ENCODE peak calls at places on chromosomes 6 and 20, in six cellular contexts. P is HEK293T, W is K562, E is HepG2, F is WTC11, U is GM12878. G is an unnamed sample.

GRCh38 chr20:51514252-51514651 is 28.3 kb downstream of the NFATC2 start:
- DNase-seq in P (no peak), W (no peak), E (no peak), F (no peak), U (no peak), G (no peak)

GRCh38 chr20:64153410-64153809 is 10.8 kb upstream of the MYT1 start:
- DNase-seq in P (no peak), W (no peak), E (no peak), F (no peak), U (no peak), G (no peak)

GRCh38 chr6:148761532-148761951 is 14.7 kb downstream of the UST start:
- DNase-seq in P (no peak), W (no peak), E (no peak), F (no peak), U (no peak), G (no peak)

GRCh38 chr6:138833819-138834539 is 38.1 kb downstream of the ECT2L start:
- DNase-seq in P (no peak), W (no peak), E (no peak), F (no peak), U (no peak), G (no peak)

GRCh38 chr20:51013577-51014330 is 9.2 kb downstream of the KCNG1 start:
- DNase-seq in P (no peak), W (no peak), E (no peak), F (no peak), U (no peak), G (no peak)

GRCh38 chr6:156816505-156816904 is 39.3 kb downstream of the ARID1B start:
- DNase-seq in P (no peak), W (no peak), E (no peak), F (no peak), U (no peak), G (no peak)

GRCh38 chr6:43096451-43097097 is 20.5 kb downstream of the PTK7 start:
- DNase-seq in P (no peak), W (no peak), E (no peak), F (peak), U (no peak), G (no peak)

GRCh38 chr20:2295886-2296544 is at the start of gene TGM3:
- DNase-seq in P (no peak), W (no peak), E (no peak), F (no peak), U (no peak), G (no peak)

GRCh38 chr20:25178563-25179438 is 16.7 kb upstream of the ENTPD6 start:
- DNase-seq in P (peak), W (peak), E (peak), F (no peak), U (no peak), G (peak)

GRCh38 chr20:22794200-22794599 is 209.8 kb upstream of the FOXA2 start:
- DNase-seq in P (no peak), W (no peak), E (no peak), F (no peak), U (no peak), G (no peak)

GRCh38 chr6:39301606-39302005 is 12.6 kb downstream of the KCNK17 start:
- DNase-seq in P (peak), W (peak), E (peak), F (peak), U (no peak), G (peak)
- TF ChIP-seq SP1 in P (no peak), W (no peak), E (no peak), F (no peak), U (no peak), G (no peak)

DNA sequence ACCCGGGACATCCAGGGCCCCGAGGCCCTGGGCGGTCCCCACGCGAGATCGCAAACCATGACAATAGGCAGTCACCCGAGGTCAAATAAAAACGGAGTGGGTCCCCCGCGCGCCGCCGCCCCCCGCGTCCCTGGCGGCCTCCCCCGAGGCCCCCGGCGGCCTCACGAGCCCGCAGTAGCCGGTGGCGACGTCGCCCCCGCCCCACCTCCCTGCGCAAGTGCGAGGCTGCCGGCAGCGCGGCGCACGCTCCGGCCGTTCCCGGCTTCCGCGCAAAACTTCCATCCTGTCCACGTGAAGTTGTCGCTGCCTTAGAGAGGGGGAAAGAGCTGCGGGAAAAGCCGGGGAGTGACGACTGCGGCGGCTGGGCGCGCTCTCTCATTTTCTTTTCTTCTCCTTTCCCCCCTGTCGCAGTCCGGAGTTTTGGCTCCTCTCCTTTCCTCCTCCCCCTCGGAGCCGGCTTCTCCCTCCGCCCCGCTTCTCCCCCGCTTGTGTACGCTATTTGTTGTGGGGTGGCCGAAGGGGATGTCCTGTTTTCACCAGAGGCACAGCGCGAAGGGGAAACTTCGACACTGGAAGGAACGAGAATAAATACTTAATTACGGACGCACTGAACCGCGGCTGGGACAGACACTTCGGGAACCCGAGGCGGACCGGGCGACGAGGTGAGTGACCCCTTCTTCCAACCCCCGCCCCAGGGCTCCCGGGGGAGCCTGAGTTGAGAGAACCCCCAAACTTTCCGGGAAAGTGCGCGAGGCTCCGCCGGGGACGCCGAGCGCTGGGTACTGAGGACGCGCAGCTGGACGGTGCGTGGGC is at the start of gene EYA4:
- DNase-seq in P (peak), W (no peak), E (no peak), F (peak), U (no peak), G (no peak)
- TF ChIP-seq SP1 in P (no peak), W (no peak), E (no peak), F (no peak), U (no peak), G (no peak)

DNA sequence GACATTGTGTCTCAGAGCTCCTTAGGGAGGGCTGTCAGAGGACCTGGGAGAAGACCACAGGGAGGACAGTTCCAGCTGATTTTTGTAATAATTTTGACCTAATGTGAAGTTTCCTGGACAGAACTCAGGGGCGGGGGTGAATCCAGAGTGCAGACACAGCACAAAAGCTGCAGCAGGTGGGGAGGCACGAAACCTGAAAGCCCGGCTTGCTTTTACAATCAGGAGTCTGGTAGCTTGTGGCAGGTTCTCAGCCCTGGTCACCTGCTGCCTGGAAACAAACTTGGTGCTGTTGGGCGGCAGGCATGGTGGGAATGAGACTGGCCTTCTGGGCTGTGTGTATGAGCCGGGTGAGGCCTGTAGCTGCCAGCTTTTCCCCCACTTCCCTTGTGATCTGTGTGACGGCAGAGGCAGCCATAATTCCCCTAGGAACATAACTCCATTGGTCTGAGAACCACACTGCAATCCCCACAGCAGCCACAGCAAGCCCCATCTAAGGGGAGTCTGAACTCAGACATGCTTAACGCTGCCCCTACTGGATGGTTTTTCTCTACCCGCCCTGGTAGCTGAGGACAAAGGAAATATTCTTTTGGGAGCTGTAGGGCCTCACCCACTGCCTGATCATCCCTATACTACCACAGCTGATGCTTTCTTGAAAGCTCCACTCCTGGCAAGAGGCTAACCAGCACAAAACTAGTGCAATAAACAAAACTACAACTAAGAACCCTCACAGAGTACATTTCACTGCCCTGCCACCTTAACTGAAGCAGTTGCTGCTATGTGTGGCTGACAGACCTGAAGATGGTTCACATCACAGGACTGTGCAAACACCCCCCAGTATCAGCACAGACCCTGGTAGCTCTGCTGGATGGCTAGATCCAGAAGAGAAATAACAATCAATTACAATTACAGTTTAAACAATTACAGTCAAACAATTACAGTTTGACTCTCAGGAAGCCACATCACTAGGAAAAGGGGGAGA is 1055.1 kb upstream of the GJE1 start:
- DNase-seq in P (peak), W (no peak), E (peak), F (peak), U (no peak), G (peak)
- TF ChIP-seq SP1 in P (no peak), W (no peak), E (no peak), F (no peak), U (no peak), G (no peak)

GRCh38 chr20:46816097-46816496 is 78.5 kb upstream of the EYA2 start:
- DNase-seq in P (no peak), W (no peak), E (no peak), F (no peak), U (no peak), G (no peak)

GRCh38 chr20:46816916-46817638 is 77.6 kb upstream of the EYA2 start:
- DNase-seq in P (no peak), W (no peak), E (no peak), F (no peak), U (no peak), G (no peak)

GRCh38 chr20:46810442-46811327 is 84.0 kb upstream of the EYA2 start:
- DNase-seq in P (no peak), W (no peak), E (no peak), F (no peak), U (no peak), G (no peak)

GRCh38 chr20:46811328-46812084 is 83.1 kb upstream of the EYA2 start:
- DNase-seq in P (no peak), W (no peak), E (no peak), F (peak), U (no peak), G (peak)

GRCh38 chr20:46814366-46815232 is 80.0 kb upstream of the EYA2 start:
- DNase-seq in P (peak), W (no peak), E (peak), F (peak), U (no peak), G (no peak)
- TF ChIP-seq SP1 in P (no peak), W (no peak), E (no peak), F (no peak), U (no peak), G (no peak)

DNA sequence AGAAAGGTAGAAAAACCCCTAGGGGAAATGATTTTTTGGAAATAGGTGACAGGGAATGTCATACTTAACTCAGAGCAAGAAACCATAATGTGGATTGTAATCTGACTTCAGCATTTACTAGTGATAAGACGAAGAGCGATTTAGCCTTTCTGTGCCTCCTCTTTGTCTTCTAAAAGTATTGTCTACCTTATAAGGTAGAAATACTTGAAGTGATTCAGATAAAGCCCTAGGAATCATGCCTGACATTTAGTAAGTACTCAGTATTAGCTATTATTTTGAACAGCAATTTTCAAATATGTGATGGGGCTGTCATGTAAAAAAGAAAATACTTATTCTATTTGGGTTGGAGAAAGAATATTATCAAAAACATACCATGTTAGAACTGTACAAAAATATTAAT is 525.9 kb upstream of the EYS start:
- DNase-seq in P (no peak), W (no peak), E (no peak), F (no peak), U (no peak), G (no peak)
- TF ChIP-seq SP1 in P (no peak), W (no peak), E (no peak), F (no peak), U (no peak), G (no peak)

GRCh38 chr6:130381459-130382380 is 15.9 kb downstream of the TMEM200A start:
- DNase-seq in P (no peak), W (no peak), E (no peak), F (no peak), U (no peak), G (no peak)
- TF ChIP-seq SP1 in P (no peak), W (no peak), E (no peak), F (no peak), U (no peak), G (no peak)

DNA sequence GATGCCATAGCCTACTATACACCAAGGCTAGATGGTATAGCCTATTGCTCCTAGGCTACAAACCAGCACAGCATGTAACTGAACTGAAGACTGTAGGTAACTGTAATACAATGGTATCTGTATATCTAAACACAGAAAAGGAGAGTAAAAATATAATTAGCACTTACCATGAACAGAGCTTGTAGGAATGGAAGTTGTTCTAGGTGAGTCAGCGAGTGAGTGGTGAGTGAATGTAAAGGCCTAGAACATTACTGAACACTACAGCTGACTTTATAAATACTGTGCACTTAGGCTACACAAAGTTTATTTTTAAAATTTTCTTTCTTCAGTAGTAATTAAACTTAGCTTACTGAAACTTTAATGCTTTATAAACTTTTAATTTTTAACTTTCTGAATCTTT is 129.5 kb downstream of the BTBD9 start:
- DNase-seq in P (no peak), W (no peak), E (no peak), F (no peak), U (no peak), G (no peak)
- TF ChIP-seq SP1 in P (no peak), W (no peak), E (no peak), F (no peak), U (no peak), G (no peak)

DNA sequence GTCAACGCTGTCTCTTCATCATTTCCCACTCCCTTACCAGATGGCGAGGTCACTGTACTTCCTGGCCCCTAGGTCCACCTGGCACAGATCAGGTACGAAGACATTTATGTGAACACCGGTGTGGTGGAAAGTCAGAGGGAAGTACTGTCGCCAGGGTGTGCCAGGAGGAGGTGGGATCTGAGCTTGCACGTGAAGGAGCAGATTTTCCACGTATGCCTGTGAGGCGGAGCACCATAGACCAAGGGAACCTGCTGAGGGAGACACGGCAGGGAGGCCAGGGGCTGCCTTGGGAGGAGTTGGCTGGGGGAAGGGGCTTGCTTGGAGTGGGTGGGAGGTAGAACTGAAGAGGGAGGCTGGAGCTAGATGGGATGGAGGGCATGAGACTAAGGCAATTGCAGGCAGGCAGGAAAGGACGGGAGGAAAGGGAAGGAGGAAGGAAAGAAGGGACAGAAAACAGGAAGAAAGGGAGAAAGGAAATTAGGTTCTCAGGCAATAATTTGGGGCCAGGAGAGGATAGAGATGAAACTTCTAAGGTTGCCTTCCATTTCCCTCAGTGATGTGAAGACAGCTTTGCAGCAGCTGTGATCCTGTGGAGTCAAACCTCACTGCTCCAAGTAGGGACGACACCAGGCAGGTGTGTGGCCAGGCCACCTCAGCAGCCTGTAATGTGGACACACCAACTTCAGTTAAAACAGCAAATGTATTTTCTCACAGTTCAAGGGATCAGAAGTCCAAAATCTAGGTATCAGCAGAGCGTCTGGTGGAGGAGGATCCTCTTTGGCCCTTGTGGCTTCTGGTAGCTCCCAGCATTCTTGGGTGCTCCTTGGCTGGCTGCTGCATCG is 46.8 kb downstream of the CHMP4B start:
- DNase-seq in P (no peak), W (no peak), E (no peak), F (no peak), U (no peak), G (no peak)
- TF ChIP-seq SP1 in P (no peak), W (no peak), E (no peak), F (no peak), U (no peak), G (no peak)

GRCh38 chr6:99458319-99458718 is 33.2 kb upstream of the PNISR start:
- DNase-seq in P (peak), W (peak), E (peak), F (no peak), U (no peak), G (no peak)
- TF ChIP-seq SP1 in P (no peak), W (no peak), E (no peak), F (no peak), U (no peak), G (no peak)

GRCh38 chr6:58419321-58419720 is 1101.9 kb downstream of the PRIM2 start:
- DNase-seq in P (no peak), W (no peak), E (no peak), F (no peak), U (no peak), G (no peak)
- TF ChIP-seq SP1 in P (no peak), W (no peak), E (no peak), F (no peak), U (no peak), G (no peak)